ENCODE peak calls at places on chromosomes 13 and 19, in six cellular contexts. One of them, this sample, is unnamed.

GRCh38 chr13:24080134-24080533 is 80.4 kb upstream of the SPATA13 start:
- DNase-seq in gastrocnemius medialis: no peak
- DNase-seq in neural progenitor cell: peak; percentile 42
- DNase-seq in kidney: no peak
- DNase-seq in endothelial cell: no peak
- DNase-seq in colonic mucosa: no peak
- DNase-seq in this sample: no peak

GRCh38 chr13:113637262-113638160 is 20.5 kb downstream of the ATP4B start:
- DNase-seq in gastrocnemius medialis: no peak
- DNase-seq in neural progenitor cell: no peak
- DNase-seq in kidney: peak; percentile 33
- DNase-seq in endothelial cell: no peak
- DNase-seq in colonic mucosa: no peak
- DNase-seq in this sample: no peak

GRCh38 chr13:75607447-75607846 is 28.7 kb upstream of the LMO7 start:
- DNase-seq in gastrocnemius medialis: no peak
- DNase-seq in neural progenitor cell: no peak
- DNase-seq in kidney: no peak
- DNase-seq in endothelial cell: no peak
- DNase-seq in colonic mucosa: no peak
- DNase-seq in this sample: no peak

GRCh38 chr13:112210401-112210800 is 143.5 kb downstream of the SOX1 start:
- DNase-seq in gastrocnemius medialis: no peak
- DNase-seq in neural progenitor cell: peak; percentile 63
- DNase-seq in kidney: no peak
- DNase-seq in endothelial cell: no peak
- DNase-seq in colonic mucosa: no peak
- DNase-seq in this sample: no peak

GRCh38 chr19:29273000-29273691 is 60.2 kb upstream of the UQCRFS1 start:
- DNase-seq in gastrocnemius medialis: no peak
- DNase-seq in neural progenitor cell: no peak
- DNase-seq in kidney: no peak
- DNase-seq in endothelial cell: no peak
- DNase-seq in colonic mucosa: no peak
- DNase-seq in this sample: no peak

GRCh38 chr19:711224-711623 is 2.5 kb downstream of the PALM start:
- DNase-seq in gastrocnemius medialis: no peak
- DNase-seq in neural progenitor cell: no peak
- DNase-seq in kidney: no peak
- DNase-seq in endothelial cell: no peak
- DNase-seq in colonic mucosa: no peak
- DNase-seq in this sample: no peak

GRCh38 chr19:3725640-3726310 is 17.6 kb downstream of the TJP3 start:
- DNase-seq in gastrocnemius medialis: no peak
- DNase-seq in neural progenitor cell: peak; percentile 82
- DNase-seq in kidney: peak; percentile 91
- DNase-seq in endothelial cell: no peak
- DNase-seq in colonic mucosa: peak; percentile 94
- DNase-seq in this sample: no peak

GRCh38 chr13:23753523-23753922 is 135.7 kb downstream of the MIPEP start:
- DNase-seq in gastrocnemius medialis: no peak
- DNase-seq in neural progenitor cell: no peak
- DNase-seq in kidney: no peak
- DNase-seq in endothelial cell: no peak
- DNase-seq in colonic mucosa: no peak
- DNase-seq in this sample: no peak

GRCh38 chr19:38867176-38867780 is 10.8 kb downstream of the RINL start:
- DNase-seq in gastrocnemius medialis: no peak
- DNase-seq in neural progenitor cell: no peak
- DNase-seq in kidney: no peak
- DNase-seq in endothelial cell: no peak
- DNase-seq in colonic mucosa: no peak
- DNase-seq in this sample: no peak

GRCh38 chr19:3296034-3296433 is 70.3 kb upstream of the NFIC start:
- DNase-seq in gastrocnemius medialis: no peak
- DNase-seq in neural progenitor cell: no peak
- DNase-seq in kidney: no peak
- DNase-seq in endothelial cell: no peak
- DNase-seq in colonic mucosa: no peak
- DNase-seq in this sample: no peak

GRCh38 chr13:31846182-31846938 is 107.0 kb downstream of the RXFP2 start:
- DNase-seq in gastrocnemius medialis: peak; percentile 76
- DNase-seq in neural progenitor cell: peak; percentile 96
- DNase-seq in kidney: peak; percentile 94
- DNase-seq in endothelial cell: peak; percentile 92
- DNase-seq in colonic mucosa: peak; percentile 89
- DNase-seq in this sample: peak; percentile 16

DNA sequence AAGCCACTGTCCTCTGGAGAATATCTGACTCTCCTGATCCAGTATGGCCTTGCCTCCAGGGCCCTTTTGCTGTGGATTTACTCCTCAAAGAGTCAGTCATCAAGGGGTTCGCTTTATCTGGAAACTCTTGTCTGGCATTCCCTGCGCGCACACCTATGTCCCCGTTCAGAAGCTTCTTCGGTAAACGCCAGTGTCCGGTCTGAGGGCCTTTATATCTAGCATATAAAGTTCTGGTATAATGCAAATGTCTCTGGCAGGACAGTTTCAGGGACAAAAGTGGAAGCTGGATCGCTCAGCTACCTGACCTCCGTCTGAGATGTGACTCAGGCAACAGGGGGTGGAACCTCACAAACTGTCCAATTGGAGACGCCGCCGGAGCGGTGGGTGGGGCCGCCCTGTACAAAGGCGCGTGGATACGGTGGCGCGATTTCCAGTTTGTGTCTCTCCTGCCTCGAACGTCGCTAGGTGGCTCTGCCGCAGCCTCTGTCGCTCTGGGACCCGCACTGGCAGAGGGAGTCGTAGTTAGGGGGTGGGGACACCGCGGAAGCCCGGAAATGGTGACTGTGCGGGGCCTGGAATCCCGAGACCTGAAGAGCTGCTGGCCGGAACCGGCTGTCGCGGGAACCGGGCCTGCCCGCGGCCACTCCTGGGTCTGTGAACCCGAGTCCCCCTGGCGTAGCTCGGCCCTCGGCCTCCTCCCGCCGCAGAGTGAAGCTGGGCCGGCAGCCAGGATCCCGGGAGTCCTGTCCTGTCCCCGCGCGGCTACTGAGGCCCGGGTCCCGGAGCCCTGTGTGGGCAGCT is 10.6 kb upstream of the ZNF709 start:
- DNase-seq in gastrocnemius medialis: peak; percentile 89
- DNase-seq in neural progenitor cell: peak; percentile 95
- DNase-seq in kidney: peak; percentile 97
- DNase-seq in endothelial cell: peak; percentile 86
- DNase-seq in colonic mucosa: peak; percentile 97
- DNase-seq in this sample: peak; percentile 44
- TF ChIP-seq CTCF in gastrocnemius medialis: no peak
- TF ChIP-seq CTCF in neural progenitor cell: peak; percentile 54
- TF ChIP-seq CTCF in kidney: peak; percentile 41
- TF ChIP-seq CTCF in endothelial cell: no peak
- TF ChIP-seq CTCF in colonic mucosa: no peak
- TF ChIP-seq CTCF in this sample: peak; percentile 43

DNA sequence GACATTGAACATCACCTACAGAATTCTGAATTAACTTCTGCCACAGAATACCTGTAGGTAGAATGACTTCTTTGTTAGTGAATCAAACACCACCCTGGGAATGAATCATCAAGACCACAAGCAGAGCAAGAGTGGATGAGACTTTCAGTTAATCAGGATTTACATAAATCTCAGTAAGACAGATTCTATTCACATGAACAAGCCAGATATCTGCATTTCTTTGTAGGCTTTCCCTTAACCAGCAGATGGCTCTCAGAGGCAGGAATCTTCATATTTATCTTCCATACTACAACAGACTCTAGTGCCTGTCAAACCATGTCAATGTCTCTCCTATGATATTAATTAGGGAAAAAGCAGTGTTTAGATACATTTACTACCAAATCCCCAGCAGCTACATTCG is 412.1 kb downstream of the KLF12 start:
- DNase-seq in gastrocnemius medialis: no peak
- DNase-seq in neural progenitor cell: no peak
- DNase-seq in kidney: no peak
- DNase-seq in endothelial cell: no peak
- DNase-seq in colonic mucosa: no peak
- DNase-seq in this sample: peak; percentile 21
- TF ChIP-seq CTCF in gastrocnemius medialis: no peak
- TF ChIP-seq CTCF in neural progenitor cell: peak; percentile 29
- TF ChIP-seq CTCF in kidney: no peak
- TF ChIP-seq CTCF in endothelial cell: no peak
- TF ChIP-seq CTCF in colonic mucosa: no peak
- TF ChIP-seq CTCF in this sample: peak; percentile 51

DNA sequence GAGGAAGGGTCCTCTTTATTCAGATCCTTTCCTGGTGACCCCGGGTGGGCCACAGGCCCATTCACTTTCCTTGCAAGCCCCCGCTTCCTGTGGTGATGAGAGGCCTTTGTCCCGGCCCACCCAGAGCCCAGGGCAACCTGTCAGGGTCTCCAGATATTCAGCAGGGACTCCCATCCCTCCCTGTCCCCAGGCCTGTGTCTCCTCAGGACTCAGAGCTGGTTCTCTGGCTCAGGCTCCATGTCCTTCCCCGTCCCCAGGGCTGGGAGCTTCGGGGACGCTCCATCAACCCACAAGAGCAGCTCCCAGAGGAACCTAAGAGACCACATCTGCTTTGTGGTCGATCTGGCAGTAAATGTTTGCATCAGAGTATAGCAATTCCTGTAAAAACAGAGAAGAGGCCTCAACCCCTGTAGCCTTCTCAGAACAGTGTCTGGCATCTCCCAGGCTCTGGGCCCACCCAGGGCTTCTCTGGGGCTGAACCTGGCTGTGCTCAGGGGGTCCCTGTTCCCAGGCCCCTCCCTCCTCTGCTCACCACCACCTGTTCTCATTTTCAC is 7.8 kb downstream of the CEACAM4 start:
- DNase-seq in gastrocnemius medialis: no peak
- DNase-seq in neural progenitor cell: no peak
- DNase-seq in kidney: no peak
- DNase-seq in endothelial cell: no peak
- DNase-seq in colonic mucosa: no peak
- DNase-seq in this sample: no peak
- TF ChIP-seq CTCF in gastrocnemius medialis: no peak
- TF ChIP-seq CTCF in neural progenitor cell: no peak
- TF ChIP-seq CTCF in kidney: no peak
- TF ChIP-seq CTCF in endothelial cell: no peak
- TF ChIP-seq CTCF in colonic mucosa: no peak
- TF ChIP-seq CTCF in this sample: no peak

GRCh38 chr13:49512578-49512977 is 16.8 kb downstream of the PHF11 start:
- DNase-seq in gastrocnemius medialis: no peak
- DNase-seq in neural progenitor cell: no peak
- DNase-seq in kidney: no peak
- DNase-seq in endothelial cell: no peak
- DNase-seq in colonic mucosa: no peak
- DNase-seq in this sample: no peak

GRCh38 chr13:49516467-49516866 is 20.7 kb downstream of the PHF11 start:
- DNase-seq in gastrocnemius medialis: no peak
- DNase-seq in neural progenitor cell: no peak
- DNase-seq in kidney: no peak
- DNase-seq in endothelial cell: no peak
- DNase-seq in colonic mucosa: no peak
- DNase-seq in this sample: no peak

GRCh38 chr13:49521216-49521615 is 25.5 kb downstream of the PHF11 start:
- DNase-seq in gastrocnemius medialis: no peak
- DNase-seq in neural progenitor cell: no peak
- DNase-seq in kidney: no peak
- DNase-seq in endothelial cell: no peak
- DNase-seq in colonic mucosa: no peak
- DNase-seq in this sample: no peak

GRCh38 chr13:49517461-49517860 is 21.7 kb downstream of the PHF11 start:
- DNase-seq in gastrocnemius medialis: no peak
- DNase-seq in neural progenitor cell: peak; percentile 56
- DNase-seq in kidney: no peak
- DNase-seq in endothelial cell: peak; percentile 17
- DNase-seq in colonic mucosa: no peak
- DNase-seq in this sample: no peak
- TF ChIP-seq CTCF in gastrocnemius medialis: no peak
- TF ChIP-seq CTCF in neural progenitor cell: peak; percentile 63
- TF ChIP-seq CTCF in kidney: no peak
- TF ChIP-seq CTCF in endothelial cell: peak; percentile 36
- TF ChIP-seq CTCF in colonic mucosa: no peak
- TF ChIP-seq CTCF in this sample: peak; percentile 64